ENCODE peak calls at places on chromosomes 11 and 22, in seven cellular contexts. O is SK-N-SH, G is H9, H is MM.1S, R is fibroblast of lung, Z is mammary epithelial cell, X is endothelial cell of umbilical vein. W is an unnamed sample.

GRCh38 chr11:22163394-22163797 is 29.5 kb upstream of the ANO5 start:
- DNase-seq in O (no peak), G (no peak), H (peak), R (no peak), Z (peak), X (no peak), W (no peak)

GRCh38 chr11:104858882-104859735 is 39.2 kb downstream of the CASP12 start:
- DNase-seq in O (no peak), G (no peak), H (no peak), R (no peak), Z (no peak), X (no peak), W (no peak)

GRCh38 chr11:76997512-76997911 is 36.7 kb upstream of the B3GNT6 start:
- DNase-seq in O (no peak), G (no peak), H (no peak), R (no peak), Z (no peak), X (no peak), W (no peak)

GRCh38 chr22:50599816-50600454 is 658 bp upstream of the MAPK8IP2 start:
- DNase-seq in O (peak), G (peak), H (peak), R (no peak), Z (peak), X (peak), W (peak)

GRCh38 chr11:95984035-95984434 is 60.1 kb upstream of the MTMR2 start:
- DNase-seq in O (no peak), G (no peak), H (no peak), R (no peak), Z (no peak), X (no peak), W (no peak)

GRCh38 chr11:97683733-97684132 is 1293.9 kb downstream of the JRKL start:
- DNase-seq in O (no peak), G (peak), H (peak), R (no peak), Z (peak), X (no peak), W (peak)

GRCh38 chr11:57379732-57380131 is 1.2 kb downstream of the PRG3 start:
- DNase-seq in O (no peak), G (peak), H (peak), R (peak), Z (no peak), X (peak), W (peak)

GRCh38 chr11:75031224-75031753 is 42.6 kb downstream of the NEU3 start:
- DNase-seq in O (no peak), G (peak), H (no peak), R (peak), Z (peak), X (peak), W (peak)

GRCh38 chr11:19321351-19321750 is 80.6 kb upstream of the E2F8 start:
- DNase-seq in O (no peak), G (no peak), H (no peak), R (no peak), Z (no peak), X (no peak), W (no peak)

GRCh38 chr11:13313005-13313819 is 35.6 kb downstream of the BMAL1 start:
- DNase-seq in O (no peak), G (no peak), H (no peak), R (no peak), Z (peak), X (no peak), W (no peak)

GRCh38 chr22:24706732-24707476 is 67.6 kb downstream of the PIWIL3 start:
- DNase-seq in O (no peak), G (no peak), H (no peak), R (no peak), Z (no peak), X (no peak), W (no peak)

GRCh38 chr22:38881464-38881871 is 9.5 kb upstream of the CBX6 start:
- DNase-seq in O (no peak), G (no peak), H (no peak), R (peak), Z (no peak), X (no peak), W (peak)

GRCh38 chr11:118142081-118142480 is 10.5 kb downstream of the SCN4B start:
- DNase-seq in O (no peak), G (no peak), H (no peak), R (no peak), Z (peak), X (no peak), W (peak)

GRCh38 chr11:44939673-44940072 is 11.0 kb downstream of the TP53I11 start:
- DNase-seq in O (no peak), G (peak), H (no peak), R (peak), Z (no peak), X (peak), W (no peak)

GRCh38 chr22:32695451-32695891 is 106.0 kb upstream of the TIMP3 start:
- DNase-seq in O (no peak), G (no peak), H (no peak), R (peak), Z (peak), X (no peak), W (peak)

GRCh38 chr11:122354029-122354697 is 238.1 kb upstream of the BLID start:
- DNase-seq in O (no peak), G (no peak), H (no peak), R (no peak), Z (no peak), X (no peak), W (no peak)

GRCh38 chr22:43225609-43226008 is 38.7 kb upstream of the TTLL12 start:
- DNase-seq in O (no peak), G (no peak), H (no peak), R (no peak), Z (no peak), X (no peak), W (no peak)

GRCh38 chr22:31628969-31629723 is 32.9 kb downstream of the PISD start:
- DNase-seq in O (no peak), G (peak), H (no peak), R (no peak), Z (no peak), X (no peak), W (no peak)

GRCh38 chr11:90476442-90477007 is 253.7 kb upstream of the CHORDC1 start:
- DNase-seq in O (peak), G (peak), H (peak), R (peak), Z (peak), X (peak), W (peak)

GRCh38 chr11:123559418-123559817 is 95.0 kb downstream of the SCN3B start:
- DNase-seq in O (no peak), G (no peak), H (no peak), R (peak), Z (no peak), X (no peak), W (no peak)

GRCh38 chr11:94809251-94809650 is 41.1 kb downstream of the AMOTL1 start:
- DNase-seq in O (no peak), G (no peak), H (no peak), R (no peak), Z (no peak), X (no peak), W (no peak)

GRCh38 chr22:49551446-49551845 is 276.2 kb downstream of the BRD1 start:
- DNase-seq in O (no peak), G (no peak), H (no peak), R (no peak), Z (no peak), X (no peak), W (no peak)

GRCh38 chr11:58813693-58814092 is 30.8 kb downstream of the GLYATL2 start:
- DNase-seq in O (no peak), G (no peak), H (no peak), R (no peak), Z (no peak), X (no peak), W (peak)

GRCh38 chr22:50289942-50290630 is 17.4 kb downstream of the PLXNB2 start:
- DNase-seq in O (no peak), G (no peak), H (no peak), R (no peak), Z (no peak), X (no peak), W (no peak)

GRCh38 chr11:5364214-5364613 is 12.9 kb downstream of the OR51B6 start:
- DNase-seq in O (no peak), G (no peak), H (no peak), R (peak), Z (no peak), X (peak), W (no peak)
- TF ChIP-seq CTCF in O (no peak), G (no peak), H (no peak), R (no peak), Z (no peak), X (no peak), W (no peak)

GRCh38 chr22:41976070-41976901 is 7.0 kb downstream of the SEPTIN3 start:
- DNase-seq in O (peak), G (no peak), H (peak), R (no peak), Z (no peak), X (no peak), W (no peak)

GRCh38 chr22:41978732-41979131 is 9.5 kb downstream of the SEPTIN3 start:
- DNase-seq in O (no peak), G (no peak), H (no peak), R (no peak), Z (no peak), X (no peak), W (no peak)

GRCh38 chr22:41982886-41983285 is 13.6 kb downstream of the SEPTIN3 start:
- DNase-seq in O (no peak), G (no peak), H (no peak), R (no peak), Z (no peak), X (no peak), W (no peak)

GRCh38 chr22:41976961-41977566 is 7.8 kb downstream of the SEPTIN3 start:
- DNase-seq in O (peak), G (no peak), H (no peak), R (no peak), Z (no peak), X (no peak), W (no peak)

GRCh38 chr22:41979423-41980250 is 10.4 kb downstream of the SEPTIN3 start:
- DNase-seq in O (no peak), G (no peak), H (no peak), R (no peak), Z (no peak), X (no peak), W (no peak)
- H3K9ac ChIP-seq in O (no peak), G (no peak), H (no peak), R (no peak), Z (no peak), X (no peak), W (no peak)

GRCh38 chr11:130426223-130427048 is 2.0 kb downstream of the ADAMTS8 start:
- DNase-seq in O (no peak), G (no peak), H (no peak), R (no peak), Z (no peak), X (no peak), W (no peak)
- H3K4me2 ChIP-seq in O (no peak), G (peak), H (no peak), R (no peak), Z (no peak), X (no peak), W (no peak)

GRCh38 chr11:1566381-1567051 is 5.6 kb downstream of the DUSP8 start:
- DNase-seq in O (no peak), G (peak), H (no peak), R (no peak), Z (no peak), X (no peak), W (no peak)
- TF ChIP-seq CTCF in O (no peak), G (peak), H (peak), R (no peak), Z (no peak), X (no peak), W (peak)

GRCh38 chr11:8062781-8063257 is 18.2 kb upstream of the TUB start:
- DNase-seq in O (no peak), G (no peak), H (no peak), R (no peak), Z (no peak), X (no peak), W (no peak)

GRCh38 chr11:8066911-8067455 is 14.0 kb upstream of the TUB start:
- DNase-seq in O (no peak), G (no peak), H (no peak), R (peak), Z (no peak), X (no peak), W (no peak)

GRCh38 chr11:8063319-8063718 is 17.7 kb upstream of the TUB start:
- DNase-seq in O (no peak), G (no peak), H (no peak), R (peak), Z (no peak), X (no peak), W (no peak)

GRCh38 chr11:8066036-8066910 is 14.7 kb upstream of the TUB start:
- DNase-seq in O (no peak), G (no peak), H (no peak), R (no peak), Z (no peak), X (no peak), W (no peak)

GRCh38 chr11:8065031-8065430 is 16.0 kb upstream of the TUB start:
- DNase-seq in O (no peak), G (no peak), H (no peak), R (no peak), Z (no peak), X (no peak), W (no peak)
- H3K9ac ChIP-seq in O (no peak), G (no peak), H (no peak), R (no peak), Z (no peak), X (no peak), W (no peak)

GRCh38 chr11:116071241-116071640 is 567.0 kb upstream of the CADM1 start:
- DNase-seq in O (no peak), G (no peak), H (no peak), R (no peak), Z (no peak), X (no peak), W (no peak)
- H3K4me2 ChIP-seq in O (no peak), G (no peak), H (no peak), R (no peak), Z (no peak), X (no peak), W (no peak)

GRCh38 chr22:19754701-19755144 is 5.9 kb upstream of the TBX1 start:
- DNase-seq in O (no peak), G (peak), H (no peak), R (no peak), Z (no peak), X (no peak), W (no peak)

GRCh38 chr22:19753996-19754700 is 6.4 kb upstream of the TBX1 start:
- DNase-seq in O (no peak), G (no peak), H (no peak), R (no peak), Z (no peak), X (no peak), W (no peak)

GRCh38 chr22:19751497-19752245 is 8.9 kb upstream of the TBX1 start:
- DNase-seq in O (no peak), G (no peak), H (no peak), R (no peak), Z (no peak), X (no peak), W (peak)

GRCh38 chr22:19755145-19755710 is 5.3 kb upstream of the TBX1 start:
- DNase-seq in O (no peak), G (no peak), H (no peak), R (no peak), Z (no peak), X (no peak), W (no peak)

GRCh38 chr22:19753090-19753842 is 7.3 kb upstream of the TBX1 start:
- DNase-seq in O (no peak), G (peak), H (no peak), R (no peak), Z (no peak), X (no peak), W (no peak)
- TF ChIP-seq CTCF in O (no peak), G (peak), H (no peak), R (no peak), Z (no peak), X (no peak), W (peak)

DNA sequence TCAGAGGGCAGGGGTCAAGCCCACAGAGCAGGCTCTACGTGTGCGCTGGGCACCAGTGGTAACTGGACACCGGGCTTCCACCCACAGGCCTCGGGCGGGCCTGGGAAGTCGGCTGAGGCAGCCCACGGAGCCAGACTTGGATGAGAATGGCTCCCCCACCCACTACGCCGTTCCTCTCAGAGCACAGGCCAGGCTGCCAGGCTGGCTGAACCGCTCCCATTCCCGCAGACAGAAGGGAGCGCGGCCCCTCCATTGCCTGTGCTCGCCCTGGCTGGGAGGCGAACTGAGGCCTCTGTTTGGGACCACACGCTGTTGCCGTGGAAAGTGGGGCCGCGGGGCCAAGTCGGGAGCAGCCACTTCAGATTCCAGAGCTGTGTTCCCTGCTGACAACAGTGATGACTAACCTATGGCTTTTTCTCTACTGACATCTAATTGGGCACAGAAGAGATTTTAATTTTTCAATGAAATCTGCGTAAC is 63.9 kb downstream of the MYH9 start:
- DNase-seq in O (no peak), G (no peak), H (no peak), R (peak), Z (no peak), X (no peak), W (no peak)
- H3K9ac ChIP-seq in O (no peak), G (no peak), H (no peak), R (peak), Z (peak), X (peak), W (no peak)

GRCh38 chr11:69799097-69799496 is 20.1 kb downstream of the FGF3 start:
- DNase-seq in O (no peak), G (no peak), H (no peak), R (no peak), Z (no peak), X (no peak), W (no peak)

GRCh38 chr11:69792611-69793010 is 17.5 kb upstream of the FGF4 start:
- DNase-seq in O (no peak), G (no peak), H (no peak), R (no peak), Z (no peak), X (no peak), W (no peak)

GRCh38 chr11:69797156-69797555 is 22.0 kb upstream of the FGF4 start:
- DNase-seq in O (no peak), G (no peak), H (no peak), R (no peak), Z (no peak), X (no peak), W (no peak)

GRCh38 chr11:69797737-69798528 is 21.3 kb downstream of the FGF3 start:
- DNase-seq in O (no peak), G (no peak), H (no peak), R (no peak), Z (no peak), X (no peak), W (no peak)

DNA sequence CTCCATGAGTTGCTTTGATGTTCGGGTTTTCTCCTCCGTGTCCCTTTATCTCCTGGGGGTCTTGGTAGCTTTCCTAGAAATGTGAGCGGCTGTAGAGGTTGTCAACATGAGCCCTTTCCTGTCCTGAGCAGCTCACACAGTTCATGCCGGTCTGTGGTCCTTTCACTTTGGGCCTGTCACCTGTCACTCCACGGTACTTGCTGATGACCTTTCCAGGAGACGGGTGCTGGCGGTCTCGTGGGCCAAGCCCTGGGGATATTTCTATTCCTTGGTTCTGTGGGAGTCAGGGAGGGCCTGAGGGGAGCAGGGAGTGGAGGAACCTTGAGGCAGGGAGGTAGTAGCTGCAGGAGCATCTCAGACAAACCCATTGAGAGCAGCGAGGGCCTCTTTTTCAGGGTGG is 20.9 kb upstream of the FGF4 start:
- DNase-seq in O (no peak), G (no peak), H (no peak), R (no peak), Z (no peak), X (no peak), W (no peak)
- H3K4me2 ChIP-seq in O (no peak), G (no peak), H (no peak), R (no peak), Z (no peak), X (no peak), W (no peak)

W was measured in PC-3.